ENCODE peak calls at places on chromosomes 7 and 10, in four cellular contexts. T, Y, B and M are unnamed samples.

GRCh38 chr10:106540606-106541005 is 623.9 kb downstream of the SORCS1 start:
- DNase-seq in T (no peak), Y (no peak), B (no peak), M (no peak)

GRCh38 chr10:13272164-13272571 is 27.7 kb downstream of the PHYH start:
- DNase-seq in T (peak; percentile 66), Y (peak; percentile 51), B (no peak), M (no peak)

GRCh38 chr10:18397886-18398285 is 253.5 kb downstream of the NSUN6 start:
- DNase-seq in T (no peak), Y (no peak), B (no peak), M (no peak)

GRCh38 chr10:124916585-124917167 is 25.2 kb upstream of the ZRANB1 start:
- DNase-seq in T (peak; percentile 99), Y (peak; percentile 96), B (peak; percentile 23), M (no peak)

GRCh38 chr7:92446869-92447238 is 428 bp upstream of the GATAD1 start:
- DNase-seq in T (no peak), Y (no peak), B (no peak), M (no peak)

GRCh38 chr10:68560916-68561691 is 967 bp downstream of the TET1 start:
- DNase-seq in T (no peak), Y (no peak), B (no peak), M (no peak)

GRCh38 chr7:42027521-42027920 is 209.5 kb downstream of the GLI3 start:
- DNase-seq in T (no peak), Y (no peak), B (no peak), M (no peak)

GRCh38 chr7:49926720-49927119 is 153.3 kb downstream of the VWC2 start:
- DNase-seq in T (no peak), Y (no peak), B (no peak), M (no peak)

GRCh38 chr7:35454575-35455385 is 200.9 kb upstream of the TBX20 start:
- DNase-seq in T (no peak), Y (no peak), B (no peak), M (no peak)

GRCh38 chr10:116918583-116918982 is 69.3 kb downstream of the ENO4 start:
- DNase-seq in T (no peak), Y (no peak), B (no peak), M (no peak)

GRCh38 chr10:3775671-3776551 is 9.1 kb downstream of the KLF6 start:
- DNase-seq in T (no peak), Y (peak; percentile 41), B (peak; percentile 60), M (no peak)

GRCh38 chr7:96675548-96675947 is 34.1 kb downstream of the SEM1 start:
- DNase-seq in T (no peak), Y (no peak), B (no peak), M (no peak)

GRCh38 chr10:32379314-32379949 is 32.5 kb upstream of the EPC1 start:
- DNase-seq in T (no peak), Y (peak; percentile 50), B (peak; percentile 37), M (no peak)

GRCh38 chr10:133180915-133181639 is 21.1 kb downstream of the KNDC1 start:
- DNase-seq in T (no peak), Y (no peak), B (no peak), M (no peak)

GRCh38 chr7:111198255-111198654 is 107.3 kb downstream of the LRRN3 start:
- DNase-seq in T (no peak), Y (peak; percentile 96), B (no peak), M (no peak)